ENCODE peak calls at places on chromosomes 11 and 22, in ten cellular contexts. K is kidney, B is psoas muscle, X is pancreas, I is GM23338, N is endodermal cell, P is heart right ventricle, E is stomach, L is dorsolateral prefrontal cortex, T is right lobe of liver. S is an unnamed sample.

GRCh38 chr11:75492181-75492820 is 33.4 kb downstream of the GDPD5 start:
- DNase-seq in K (no peak), B (no peak), X (no peak), I (peak; percentile 57), N (peak; percentile 88), P (no peak), E (peak; percentile 27), L (no peak), T (no peak), S (peak; percentile 19)

GRCh38 chr11:119772581-119772980 is 43.6 kb upstream of the NECTIN1 start:
- DNase-seq in K (peak; percentile 44), B (peak; percentile 1), X (no peak), I (no peak), N (no peak), P (no peak), E (no peak), L (no peak), T (no peak), S (no peak)

GRCh38 chr11:76243157-76243556 is 36.9 kb upstream of the WNT11 start:
- DNase-seq in K (peak; percentile 60), B (no peak), X (no peak), I (peak; percentile 87), N (peak; percentile 87), P (no peak), E (no peak), L (no peak), T (no peak), S (no peak)

GRCh38 chr11:86171627-86172026 is 72.9 kb upstream of the EED start:
- DNase-seq in K (no peak), B (no peak), X (no peak), I (no peak), N (no peak), P (no peak), E (no peak), L (no peak), T (no peak), S (no peak)

GRCh38 chr11:69638941-69639681 is 1.8 kb upstream of the CCND1 start:
- DNase-seq in K (peak; percentile 95), B (peak; percentile 89), X (peak; percentile 78), I (peak; percentile 99), N (peak; percentile 99), P (peak; percentile 96), E (peak; percentile 91), L (peak; percentile 79), T (peak; percentile 93), S (no peak)

GRCh38 chr22:23072035-23072910 is 2.0 kb downstream of the GNAZ start:
- DNase-seq in K (peak; percentile 53), B (peak; percentile 19), X (no peak), I (no peak), N (no peak), P (no peak), E (no peak), L (peak; percentile 42), T (peak; percentile 6), S (no peak)

GRCh38 chr11:65526744-65527143 is 1.9 kb downstream of the SCYL1 start:
- DNase-seq in K (peak; percentile 69), B (peak; percentile 50), X (no peak), I (no peak), N (no peak), P (no peak), E (no peak), L (no peak), T (no peak), S (no peak)

GRCh38 chr11:76266269-76266668 is 60.0 kb upstream of the WNT11 start:
- DNase-seq in K (no peak), B (no peak), X (no peak), I (no peak), N (no peak), P (no peak), E (no peak), L (no peak), T (no peak), S (no peak)

GRCh38 chr11:29324328-29324727 is 692.5 kb downstream of the KCNA4 start:
- DNase-seq in K (no peak), B (no peak), X (no peak), I (no peak), N (no peak), P (no peak), E (no peak), L (no peak), T (no peak), S (no peak)

GRCh38 chr11:29334781-29335140 is 682.1 kb downstream of the KCNA4 start:
- DNase-seq in K (no peak), B (no peak), X (no peak), I (no peak), N (no peak), P (no peak), E (no peak), L (no peak), T (no peak), S (no peak)

GRCh38 chr11:29333993-29334780 is 682.6 kb downstream of the KCNA4 start:
- DNase-seq in K (no peak), B (no peak), X (no peak), I (peak; percentile 64), N (peak; percentile 47), P (no peak), E (no peak), L (no peak), T (no peak), S (no peak)

GRCh38 chr11:29326757-29327156 is 690.1 kb downstream of the KCNA4 start:
- DNase-seq in K (no peak), B (no peak), X (no peak), I (no peak), N (no peak), P (no peak), E (no peak), L (no peak), T (no peak), S (no peak)

DNA sequence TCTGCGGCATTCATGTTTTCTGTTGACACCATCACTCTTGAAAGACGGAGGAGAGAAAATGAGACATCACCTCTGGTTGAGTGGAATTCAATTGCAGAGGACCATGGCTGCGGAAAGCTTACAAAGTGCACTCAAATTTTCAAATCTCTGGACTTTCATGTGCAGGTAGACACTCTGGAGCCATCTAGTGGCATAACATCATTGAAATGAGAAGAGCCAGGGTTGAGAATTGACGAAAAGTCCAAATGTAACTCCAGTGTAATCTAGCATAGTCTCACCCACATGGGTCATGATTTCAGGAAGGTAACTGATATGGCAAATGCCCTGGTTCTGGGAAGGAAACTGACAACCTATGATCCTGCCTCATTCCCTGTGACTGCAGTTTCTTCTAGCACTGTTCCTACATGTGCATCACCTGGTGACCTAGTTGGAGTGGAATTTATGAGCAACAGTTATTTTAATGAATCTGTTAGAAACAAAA is 687.8 kb downstream of the KCNA4 start:
- DNase-seq in K (no peak), B (no peak), X (no peak), I (peak; percentile 28), N (no peak), P (no peak), E (no peak), L (no peak), T (no peak), S (no peak)
- TF ChIP-seq CTCF in K (peak; percentile 44), B (no peak), X (peak; percentile 19), I (peak; percentile 68), N (peak; percentile 69), P (peak; percentile 33), E (no peak), L (peak; percentile 60), T (peak; percentile 72), S (no peak)

DNA sequence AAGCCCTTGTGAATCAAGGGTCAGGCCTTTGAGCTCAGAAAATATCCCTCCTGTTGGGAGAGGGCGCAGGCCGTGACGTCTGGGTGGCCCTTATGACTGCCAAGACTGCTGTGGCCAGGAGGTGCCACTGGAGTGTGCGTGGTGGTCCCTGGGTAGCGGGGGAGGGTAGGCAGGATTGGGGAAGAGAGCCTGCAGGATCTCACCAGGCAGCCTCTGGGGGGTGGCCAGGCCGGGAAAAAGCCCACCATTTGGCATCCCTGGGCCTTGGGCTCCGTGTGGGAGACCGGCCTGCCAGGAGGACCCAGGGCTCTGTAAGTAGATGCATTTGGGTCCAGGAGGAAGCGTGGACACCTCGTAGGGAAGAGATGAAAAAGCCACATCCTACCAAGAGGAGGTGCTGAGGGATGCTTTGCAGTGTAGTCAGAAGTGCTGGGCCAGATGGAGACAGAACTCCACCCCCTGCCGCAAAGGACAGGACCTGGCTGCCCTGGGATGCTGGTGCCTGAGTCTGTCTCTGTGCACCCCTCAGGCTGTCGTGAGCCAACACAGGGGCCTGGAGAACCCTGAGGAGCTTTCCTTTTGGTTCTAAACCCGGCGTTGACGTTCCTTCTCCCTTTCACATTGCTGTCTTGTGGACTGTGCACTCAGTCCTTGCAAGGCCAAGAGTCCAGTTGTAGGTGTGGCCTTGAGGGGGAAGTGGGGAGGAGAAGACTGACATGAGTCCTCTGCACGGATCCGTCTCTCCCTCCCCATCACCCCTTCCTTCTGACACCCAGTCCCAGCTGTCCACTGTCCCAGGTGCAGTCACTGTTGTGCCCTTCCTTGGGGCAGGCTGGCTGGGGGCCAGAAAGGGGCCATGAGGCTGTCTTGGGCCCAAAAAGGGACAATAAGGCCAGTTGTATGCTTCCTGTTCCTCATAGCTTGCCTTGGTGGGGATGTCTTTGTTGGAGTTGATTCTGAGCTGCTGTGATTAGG is 12.7 kb upstream of the MIEF1 start:
- DNase-seq in K (peak; percentile 60), B (peak; percentile 56), X (no peak), I (no peak), N (no peak), P (no peak), E (no peak), L (no peak), T (no peak), S (no peak)
- H3K27ac ChIP-seq in K (no peak overlapping the region), B (no peak overlapping the region), X (no peak overlapping the region), I (no peak overlapping the region), N (no peak overlapping the region), P (no peak overlapping the region), E (no peak overlapping the region), L (peak overlapping the region; percentile 68), T (no peak overlapping the region), S (no peak overlapping the region)

GRCh38 chr11:48116843-48117242 is 99.8 kb upstream of the OR4B1 start:
- DNase-seq in K (no peak), B (no peak), X (no peak), I (peak; percentile 59), N (peak; percentile 66), P (no peak), E (no peak), L (no peak), T (no peak), S (no peak)
- TF ChIP-seq CTCF in K (peak; percentile 26), B (peak; percentile 7), X (no peak), I (peak; percentile 44), N (peak; percentile 78), P (peak; percentile 49), E (no peak), L (peak; percentile 68), T (peak; percentile 19), S (peak; percentile 36)

GRCh38 chr22:40331706-40332105 is 14.6 kb upstream of the ADSL start:
- DNase-seq in K (no peak), B (no peak), X (no peak), I (no peak), N (peak; percentile 62), P (no peak), E (no peak), L (no peak), T (no peak), S (no peak)

GRCh38 chr22:40334899-40335298 is 11.4 kb upstream of the ADSL start:
- DNase-seq in K (no peak), B (no peak), X (no peak), I (no peak), N (no peak), P (no peak), E (no peak), L (no peak), T (no peak), S (no peak)

GRCh38 chr22:40334060-40334459 is 12.2 kb upstream of the ADSL start:
- DNase-seq in K (no peak), B (no peak), X (no peak), I (no peak), N (no peak), P (no peak), E (no peak), L (no peak), T (no peak), S (no peak)

GRCh38 chr22:40332319-40332781 is 13.9 kb upstream of the ADSL start:
- DNase-seq in K (no peak), B (no peak), X (no peak), I (no peak), N (peak; percentile 64), P (no peak), E (no peak), L (no peak), T (no peak), S (no peak)

GRCh38 chr22:40335358-40335757 is 10.9 kb upstream of the ADSL start:
- DNase-seq in K (no peak), B (no peak), X (no peak), I (no peak), N (no peak), P (no peak), E (no peak), L (no peak), T (no peak), S (no peak)
- H3K27ac ChIP-seq in K (no peak overlapping the region), B (no peak overlapping the region), X (no peak overlapping the region), I (no peak overlapping the region), N (no peak overlapping the region), P (no peak overlapping the region), E (no peak overlapping the region), L (no peak overlapping the region), T (no peak overlapping the region), S (no peak overlapping the region)